ENCODE peak calls at places on chromosomes 4 and X, in five cellular contexts. One of them, this sample, is unnamed.

GRCh38 chr4:52836653-52837052 is 25.5 kb upstream of the RASL11B start:
- DNase-seq in amniotic stem cell: no peak
- DNase-seq in OCI-LY7: no peak
- DNase-seq in WTC11: no peak
- DNase-seq in NCI-H2081: no peak
- DNase-seq in this sample: no peak

GRCh38 chrX:115595049-115595448 is 34.1 kb downstream of the PLS3 start:
- DNase-seq in amniotic stem cell: no peak
- DNase-seq in OCI-LY7: no peak
- DNase-seq in WTC11: no peak
- DNase-seq in NCI-H2081: no peak
- DNase-seq in this sample: no peak

GRCh38 chrX:22699591-22700091 is 300.1 kb upstream of the DDX53 start:
- DNase-seq in amniotic stem cell: peak
- DNase-seq in OCI-LY7: no peak
- DNase-seq in WTC11: no peak
- DNase-seq in NCI-H2081: no peak
- DNase-seq in this sample: no peak

GRCh38 chr4:166846939-166847338 is 387.4 kb downstream of the SPOCK3 start:
- DNase-seq in amniotic stem cell: no peak
- DNase-seq in OCI-LY7: no peak
- DNase-seq in WTC11: no peak
- DNase-seq in NCI-H2081: no peak
- DNase-seq in this sample: no peak

GRCh38 chr4:162706051-162706450 is 460.6 kb downstream of the NAF1 start:
- DNase-seq in amniotic stem cell: no peak
- DNase-seq in OCI-LY7: no peak
- DNase-seq in WTC11: no peak
- DNase-seq in NCI-H2081: no peak
- DNase-seq in this sample: no peak

GRCh38 chr4:6272863-6273660 is 3.4 kb downstream of the WFS1 start:
- DNase-seq in amniotic stem cell: peak
- DNase-seq in OCI-LY7: no peak
- DNase-seq in WTC11: no peak
- DNase-seq in NCI-H2081: no peak
- DNase-seq in this sample: no peak

GRCh38 chr4:85867281-85867680 is 392.3 kb downstream of the ARHGAP24 start:
- DNase-seq in amniotic stem cell: no peak
- DNase-seq in OCI-LY7: no peak
- DNase-seq in WTC11: no peak
- DNase-seq in NCI-H2081: no peak
- DNase-seq in this sample: no peak

GRCh38 chr4:80918004-80918403 is 112.5 kb upstream of the BMP3 start:
- DNase-seq in amniotic stem cell: no peak
- DNase-seq in OCI-LY7: no peak
- DNase-seq in WTC11: no peak
- DNase-seq in NCI-H2081: no peak
- DNase-seq in this sample: no peak

GRCh38 chr4:122285285-122285684 is 93.5 kb upstream of the ADAD1 start:
- DNase-seq in amniotic stem cell: no peak
- DNase-seq in OCI-LY7: no peak
- DNase-seq in WTC11: no peak
- DNase-seq in NCI-H2081: no peak
- DNase-seq in this sample: no peak

GRCh38 chr4:108814327-108814726 is 51.5 kb upstream of the ETNPPL start:
- DNase-seq in amniotic stem cell: no peak
- DNase-seq in OCI-LY7: no peak
- DNase-seq in WTC11: no peak
- DNase-seq in NCI-H2081: no peak
- DNase-seq in this sample: no peak

GRCh38 chrX:83819304-83819703 is 41.6 kb upstream of the CYLC1 start:
- DNase-seq in amniotic stem cell: no peak
- DNase-seq in OCI-LY7: no peak
- DNase-seq in WTC11: peak
- DNase-seq in NCI-H2081: no peak
- DNase-seq in this sample: peak

GRCh38 chr4:86223472-86223871 is 136.4 kb downstream of the MAPK10 start:
- DNase-seq in amniotic stem cell: no peak
- DNase-seq in OCI-LY7: peak
- DNase-seq in WTC11: peak
- DNase-seq in NCI-H2081: no peak
- DNase-seq in this sample: peak

GRCh38 chr4:105765690-105766407 is 57.3 kb downstream of the GSTCD start:
- DNase-seq in amniotic stem cell: peak
- DNase-seq in OCI-LY7: no peak
- DNase-seq in WTC11: no peak
- DNase-seq in NCI-H2081: no peak
- DNase-seq in this sample: peak

GRCh38 chrX:46561931-46562721 is 11.4 kb upstream of the CHST7 start:
- DNase-seq in amniotic stem cell: no peak
- DNase-seq in OCI-LY7: peak
- DNase-seq in WTC11: no peak
- DNase-seq in NCI-H2081: no peak
- DNase-seq in this sample: no peak

GRCh38 chrX:43333543-43333942 is 322.6 kb upstream of the MAOA start:
- DNase-seq in amniotic stem cell: no peak
- DNase-seq in OCI-LY7: peak
- DNase-seq in WTC11: no peak
- DNase-seq in NCI-H2081: no peak
- DNase-seq in this sample: peak

GRCh38 chr4:7333801-7334421 is 100.8 kb downstream of the PSAPL1 start:
- DNase-seq in amniotic stem cell: no peak
- DNase-seq in OCI-LY7: no peak
- DNase-seq in WTC11: no peak
- DNase-seq in NCI-H2081: no peak
- DNase-seq in this sample: no peak

GRCh38 chrX:1412551-1413161 is 20.7 kb upstream of the SLC25A6 start:
- DNase-seq in amniotic stem cell: no peak
- DNase-seq in OCI-LY7: no peak
- DNase-seq in WTC11: peak
- DNase-seq in NCI-H2081: no peak
- DNase-seq in this sample: no peak

GRCh38 chr4:120692964-120693363 is 229.6 kb downstream of the PRDM5 start:
- DNase-seq in amniotic stem cell: peak
- DNase-seq in OCI-LY7: no peak
- DNase-seq in WTC11: no peak
- DNase-seq in NCI-H2081: no peak
- DNase-seq in this sample: peak

GRCh38 chr4:16233569-16234177 is 7.4 kb upstream of the TAPT1 start:
- DNase-seq in amniotic stem cell: no peak
- DNase-seq in OCI-LY7: peak
- DNase-seq in WTC11: no peak
- DNase-seq in NCI-H2081: no peak
- DNase-seq in this sample: no peak

GRCh38 chrX:150573702-150574101 is 5.3 kb downstream of the MTM1 start:
- DNase-seq in amniotic stem cell: no peak
- DNase-seq in OCI-LY7: peak
- DNase-seq in WTC11: no peak
- DNase-seq in NCI-H2081: no peak
- DNase-seq in this sample: no peak

This sample was measured in HT-29.